ENCODE peak calls at places on chromosomes 7 and 10, in six cellular contexts. E is H1, P is SK-N-SH, R is GM12878, K is HCT116, W is K562. Z is an unnamed sample.

GRCh38 chr7:114916261-114916892 is 5.5 kb upstream of the MDFIC start:
- DNase-seq in P (no peak), E (no peak), W (no peak), R (peak; percentile 85), K (no peak), Z (no peak)

GRCh38 chr10:59047957-59048618 is 128.4 kb upstream of the PHYHIPL start:
- DNase-seq in E (no peak), K (no peak), P (no peak), W (no peak), R (peak; percentile 84), Z (no peak)

GRCh38 chr10:124007102-124007772 is 86.2 kb downstream of the CHST15 start:
- DNase-seq in K (no peak), W (no peak), E (no peak), R (no peak), P (no peak), Z (no peak)

GRCh38 chr7:22845221-22845844 is 22.7 kb upstream of the TOMM7 start:
- DNase-seq in K (no peak), R (no peak), P (no peak), E (no peak), W (no peak), Z (no peak)

GRCh38 chr7:17689361-17689760 is 250.9 kb downstream of the SNX13 start:
- DNase-seq in E (no peak), K (no peak), P (no peak), R (no peak), W (no peak), Z (no peak)

GRCh38 chr10:6014241-6014761 is 37.0 kb upstream of the IL15RA start:
- DNase-seq in K (peak; percentile 29), P (peak; percentile 52), R (peak; percentile 30), E (peak; percentile 74), W (peak; percentile 31), Z (peak; percentile 0)

GRCh38 chr7:40866601-40867000 is 731.8 kb downstream of the SUGCT start:
- DNase-seq in E (no peak), K (no peak), R (no peak), P (no peak), W (no peak), Z (no peak)

GRCh38 chr7:34109936-34110626 is 204.7 kb downstream of the BMPER start:
- DNase-seq in W (no peak), P (no peak), E (no peak), R (no peak), K (no peak), Z (no peak)

GRCh38 chr10:36003031-36003600 is 361.0 kb upstream of the FZD8 start:
- DNase-seq in K (no peak), W (no peak), E (no peak), R (no peak), P (no peak), Z (no peak)

GRCh38 chr10:5466451-5466996 is 32.8 kb downstream of the CALML5 start:
- DNase-seq in E (peak; percentile 71), R (no peak), W (peak; percentile 74), K (no peak), P (no peak), Z (peak; percentile 43)

GRCh38 chr7:101702362-101702850 is 73.3 kb upstream of the MYL10 start:
- DNase-seq in R (no peak), E (no peak), W (no peak), P (no peak), K (peak; percentile 23), Z (peak; percentile 46)

GRCh38 chr7:28755255-28755654 is 202.9 kb downstream of the TRIL start:
- DNase-seq in K (no peak), W (no peak), R (no peak), E (no peak), P (no peak), Z (no peak)

GRCh38 chr10:111677747-111678146 is 505.8 kb downstream of the GPAM start:
- DNase-seq in K (no peak), R (no peak), W (no peak), P (peak; percentile 10), E (no peak), Z (no peak)

GRCh38 chr7:121938429-121938996 is 65.6 kb downstream of the PTPRZ1 start:
- DNase-seq in P (no peak), W (no peak), R (no peak), K (no peak), E (no peak), Z (peak; percentile 95)

GRCh38 chr10:34739915-34740314 is 75.2 kb downstream of the PARD3 start:
- DNase-seq in R (no peak), E (peak; percentile 64), K (no peak), P (no peak), W (no peak), Z (peak; percentile 66)

GRCh38 chr7:8423057-8423456 is 10.4 kb upstream of the NXPH1 start:
- DNase-seq in W (no peak), R (no peak), P (no peak), E (no peak), K (no peak), Z (no peak)

GRCh38 chr10:31207636-31208035 is 111.4 kb upstream of the ZEB1 start:
- DNase-seq in E (no peak), W (no peak), K (no peak), P (no peak), R (no peak), Z (no peak)

GRCh38 chr10:119425102-119425880 is 117.2 kb downstream of the RGS10 start:
- DNase-seq in E (no peak), W (no peak), P (no peak), K (no peak), R (no peak), Z (no peak)

GRCh38 chr10:50326757-50327701 is 75.7 kb upstream of the ASAH2 start:
- DNase-seq in P (no peak), E (no peak), K (no peak), W (peak; percentile 91), R (no peak), Z (no peak)

GRCh38 chr10:86413046-86413728 is 46.6 kb upstream of the GRID1 start:
- DNase-seq in R (peak; percentile 94), P (no peak), E (no peak), W (no peak), K (no peak), Z (no peak)

GRCh38 chr7:134954197-134955082 is 31.9 kb upstream of the AGBL3 start:
- DNase-seq in K (peak; percentile 12), E (no peak), W (peak; percentile 42), R (peak; percentile 15), P (peak; percentile 44), Z (no peak)

GRCh38 chr7:126210707-126211106 is 1042.0 kb downstream of the GRM8 start:
- DNase-seq in E (no peak), R (peak; percentile 11), K (no peak), W (no peak), P (no peak), Z (no peak)

GRCh38 chr10:122139627-122140151 is 131.4 kb upstream of the BTBD16 start:
- DNase-seq in P (peak; percentile 84), K (no peak), R (no peak), E (no peak), W (no peak), Z (no peak)
- TF ChIP-seq YY1 in P (no peak), K (no peak), R (no peak), E (no peak), W (no peak), Z (no peak)

DNA sequence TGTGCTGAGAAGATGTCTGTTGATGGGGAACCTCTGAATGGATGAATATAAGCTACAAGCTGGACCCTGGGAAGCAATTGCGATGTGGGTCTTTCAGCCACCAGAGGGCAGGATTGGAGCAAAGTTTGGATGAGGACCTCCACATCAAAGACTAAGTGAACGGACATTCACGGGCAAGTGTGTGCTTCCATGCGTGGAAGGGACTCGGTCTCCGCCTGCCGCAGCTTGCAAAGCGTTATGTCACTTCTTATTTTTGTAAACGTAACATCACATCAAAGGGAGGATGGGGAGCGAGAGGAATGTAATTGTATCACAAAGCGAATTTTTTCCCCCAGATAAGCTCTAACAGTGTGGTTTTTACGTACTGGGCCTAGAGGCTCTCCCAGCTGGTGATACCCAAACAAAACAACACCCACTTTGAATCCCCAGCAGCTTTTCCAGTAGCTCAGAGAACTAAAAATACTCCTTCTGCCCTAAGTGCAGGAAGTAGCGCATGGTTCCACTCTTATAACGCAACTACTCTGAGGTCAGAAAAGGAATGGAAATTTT is 65.0 kb downstream of the VWA2 start:
- DNase-seq in P (peak; percentile 86), W (peak; percentile 54), E (peak; percentile 86), R (peak; percentile 67), K (peak; percentile 85), Z (peak; percentile 60)
- H3K4me3 ChIP-seq in P (peak overlapping the region; percentile 74), W (no peak overlapping the region), E (peak overlapping the region; percentile 68), R (peak overlapping the region; percentile 78), K (peak overlapping the region; percentile 24), Z (peak overlapping the region; percentile 49)

GRCh38 chr10:125548878-125549277 is 134.1 kb downstream of the TEX36 start:
- DNase-seq in R (no peak), P (no peak), W (no peak), K (no peak), E (peak; percentile 13), Z (no peak)

GRCh38 chr10:125550362-125550761 is 132.6 kb downstream of the TEX36 start:
- DNase-seq in R (no peak), K (no peak), E (no peak), W (no peak), P (no peak), Z (no peak)

GRCh38 chr10:125549656-125550055 is 133.3 kb downstream of the TEX36 start:
- DNase-seq in P (peak; percentile 27), R (no peak), E (peak; percentile 7), W (no peak), K (no peak), Z (no peak)

GRCh38 chr10:125553091-125553490 is 129.9 kb downstream of the TEX36 start:
- DNase-seq in K (no peak), W (no peak), E (no peak), P (no peak), R (no peak), Z (no peak)

GRCh38 chr10:125551247-125551646 is 131.7 kb downstream of the TEX36 start:
- DNase-seq in W (no peak), K (no peak), E (no peak), P (no peak), R (no peak), Z (no peak)
- TF ChIP-seq YY1 in W (no peak), K (no peak), E (no peak), P (no peak), R (no peak), Z (no peak)

GRCh38 chr10:49302088-49302487 is 3.1 kb downstream of the C10orf71 start:
- DNase-seq in W (no peak), P (no peak), E (no peak), K (no peak), R (no peak), Z (no peak)

GRCh38 chr10:49300140-49300974 is 1.4 kb downstream of the C10orf71 start:
- DNase-seq in K (no peak), P (peak; percentile 75), W (peak; percentile 74), E (no peak), R (peak; percentile 59), Z (no peak)

GRCh38 chr10:49304137-49304536 is 5.2 kb downstream of the C10orf71 start:
- DNase-seq in P (no peak), K (no peak), W (no peak), E (no peak), R (no peak), Z (no peak)

GRCh38 chr10:49301302-49301701 is 2.3 kb downstream of the C10orf71 start:
- DNase-seq in R (no peak), W (no peak), P (no peak), E (no peak), K (no peak), Z (no peak)

DNA sequence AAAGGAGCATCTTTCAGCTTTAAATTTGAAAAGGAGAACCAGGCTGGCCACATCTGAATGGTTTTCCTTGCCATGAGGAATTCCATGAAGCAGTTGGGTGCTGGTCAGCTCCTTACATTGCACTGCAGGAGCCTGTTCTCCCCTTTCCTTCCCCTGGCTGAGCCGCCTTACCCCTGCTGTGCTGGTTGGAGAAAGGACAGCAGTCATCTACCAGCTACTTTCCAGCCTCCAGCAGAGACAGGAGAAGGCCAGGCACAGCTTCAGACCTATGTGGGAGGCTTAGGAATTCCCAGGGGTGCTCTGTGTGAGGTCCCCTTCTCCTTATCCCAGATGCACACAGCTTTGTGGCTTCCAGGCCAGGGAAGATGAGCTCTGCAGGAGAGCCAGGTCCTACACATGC is 4.7 kb downstream of the C10orf71 start:
- DNase-seq in R (no peak), P (no peak), E (no peak), W (no peak), K (no peak), Z (no peak)
- H3K4me3 ChIP-seq in R (no peak overlapping the region), P (no peak overlapping the region), E (no peak overlapping the region), W (no peak overlapping the region), K (no peak overlapping the region), Z (no peak overlapping the region)